ENCODE peak calls at places on chromosomes 16 and 17, in six cellular contexts. I, N, R, P, E and V are unnamed samples.

GRCh38 chr16:55703003-55704001 is 47.5 kb downstream of the SLC6A2 start:
- DNase-seq in I (peak; percentile 70), N (peak; percentile 64), R (no peak), P (no peak), E (no peak), V (no peak)

GRCh38 chr16:2883027-2883846 is at the start of gene FLYWCH2:
- DNase-seq in I (peak; percentile 98), N (peak; percentile 96), R (peak; percentile 90), P (peak; percentile 97), E (peak; percentile 97), V (peak; percentile 100)

GRCh38 chr17:3693829-3694231 is 2.1 kb downstream of the P2RX5 start:
- DNase-seq in I (no peak), N (peak; percentile 24), R (peak; percentile 91), P (no peak), E (no peak), V (no peak)

GRCh38 chr16:1174477-1175357 is 21.8 kb downstream of the CACNA1H start:
- DNase-seq in I (peak; percentile 70), N (no peak), R (no peak), P (no peak), E (no peak), V (peak; percentile 73)

GRCh38 chr17:47999612-48000011 is 28.7 kb downstream of the CDK5RAP3 start:
- DNase-seq in I (peak; percentile 43), N (no peak), R (no peak), P (no peak), E (no peak), V (no peak)

GRCh38 chr17:47850692-47851573 is at the start of gene SP6:
- DNase-seq in I (no peak), N (peak; percentile 69), R (no peak), P (peak; percentile 40), E (no peak), V (peak; percentile 87)

GRCh38 chr17:39084558-39084957 is 66.9 kb downstream of the PLXDC1 start:
- DNase-seq in I (no peak), N (no peak), R (no peak), P (no peak), E (no peak), V (no peak)

GRCh38 chr16:8537691-8538342 is 52.5 kb downstream of the TMEM114 start:
- DNase-seq in I (no peak), N (no peak), R (no peak), P (no peak), E (no peak), V (peak; percentile 73)

GRCh38 chr17:69540356-69540755 is 125.9 kb downstream of the MAP2K6 start:
- DNase-seq in I (no peak), N (no peak), R (no peak), P (no peak), E (no peak), V (no peak)
- H3K27ac ChIP-seq in I (no peak overlapping the region), N (no peak overlapping the region), R (no peak overlapping the region), P (no peak overlapping the region), E (no peak overlapping the region), V (no peak overlapping the region)

GRCh38 chr16:27235055-27235937 is 32.0 kb downstream of the KDM8 start:
- DNase-seq in I (peak; percentile 87), N (peak; percentile 41), R (peak; percentile 38), P (peak; percentile 88), E (peak; percentile 93), V (no peak)
- H3K4me3 ChIP-seq in I (no peak overlapping the region), N (no peak overlapping the region), R (no peak overlapping the region), P (no peak overlapping the region), E (no peak overlapping the region), V (no peak overlapping the region)

DNA sequence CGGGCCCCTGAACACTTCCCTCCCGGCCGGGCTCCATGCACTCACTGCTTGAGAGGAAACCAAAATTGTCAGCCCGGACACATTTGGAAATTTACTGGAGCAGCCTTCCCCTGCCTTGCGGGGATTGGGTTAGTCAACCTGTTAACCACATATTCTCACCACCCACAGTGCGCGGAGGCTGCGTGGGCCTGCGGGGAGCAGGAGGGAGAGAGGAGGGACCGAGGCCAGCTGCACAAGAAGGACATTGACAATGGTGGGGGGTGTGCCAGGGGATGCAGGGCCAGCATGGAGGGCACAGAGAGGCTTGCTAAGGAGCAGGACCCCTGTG is 52.3 kb downstream of the RBFOX3 start:
- DNase-seq in I (no peak), N (no peak), R (no peak), P (no peak), E (no peak), V (no peak)
- H3K27ac ChIP-seq in I (no peak overlapping the region), N (no peak overlapping the region), R (no peak overlapping the region), P (no peak overlapping the region), E (no peak overlapping the region), V (no peak overlapping the region)

DNA sequence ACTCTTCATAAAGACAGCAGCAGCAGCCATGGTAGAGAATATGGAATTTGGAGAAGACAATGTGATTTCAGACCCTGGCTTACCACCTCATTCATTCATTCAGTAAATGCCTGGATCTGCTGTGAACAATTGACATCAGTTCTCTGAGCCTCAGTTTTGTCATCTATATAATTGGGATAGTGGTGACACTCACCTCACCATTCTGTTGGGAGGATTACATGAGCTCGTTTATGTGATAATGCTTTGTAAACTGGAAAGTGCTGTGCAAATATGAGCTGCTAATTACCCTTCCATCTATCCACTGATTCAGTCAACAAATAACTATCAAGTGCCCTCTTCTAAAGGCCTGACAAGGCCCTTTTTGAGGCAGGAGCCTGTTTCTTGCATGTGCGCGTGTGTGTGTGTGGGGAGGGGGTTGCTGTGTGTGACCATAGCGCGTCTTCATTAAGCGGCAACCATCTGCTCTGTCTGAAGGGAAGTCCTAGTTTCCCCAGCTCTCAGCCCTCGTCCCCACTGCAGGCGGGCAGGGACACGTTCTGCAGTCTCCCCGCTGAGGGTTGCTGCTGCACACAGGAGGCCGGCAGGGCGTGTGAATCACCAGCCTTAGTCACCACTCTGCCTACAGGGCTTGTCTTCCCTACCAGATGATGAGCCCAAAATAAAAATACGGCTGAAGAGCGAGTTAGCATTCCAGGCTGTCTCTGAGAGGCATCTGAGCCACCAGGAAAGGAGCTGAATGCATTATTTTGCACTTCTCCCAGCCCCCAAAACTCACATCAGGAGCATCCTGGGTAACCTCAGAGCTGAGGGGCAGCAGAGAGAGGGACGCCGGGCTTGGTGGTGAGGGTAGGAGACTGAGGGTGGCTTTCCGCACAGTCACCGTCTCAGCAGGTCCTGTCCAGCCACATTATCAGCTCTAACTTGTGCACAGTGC is 19.9 kb downstream of the ARL4D start:
- DNase-seq in I (peak; percentile 35), N (no peak), R (no peak), P (no peak), E (peak; percentile 74), V (no peak)
- H3K4me3 ChIP-seq in I (no peak overlapping the region), N (no peak overlapping the region), R (no peak overlapping the region), P (no peak overlapping the region), E (no peak overlapping the region), V (no peak overlapping the region)

DNA sequence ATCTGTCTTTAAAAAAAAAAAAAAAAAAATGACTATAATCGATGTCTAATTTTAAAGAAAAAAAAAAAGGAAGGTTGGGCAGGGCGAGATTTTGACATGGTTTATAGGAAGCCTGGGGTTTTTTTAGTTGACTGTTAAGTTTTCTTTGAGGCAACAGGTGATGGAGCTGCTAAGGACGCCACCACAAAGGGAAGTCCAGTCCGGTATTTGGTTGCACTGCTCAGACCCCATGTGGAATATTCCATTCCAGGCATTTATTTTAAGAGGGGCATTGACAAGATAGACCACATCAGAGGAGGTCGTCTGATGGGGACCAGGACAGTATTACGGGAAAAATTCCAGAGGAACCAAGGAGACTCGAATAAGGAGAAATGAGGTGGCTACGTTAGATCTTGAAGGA is 168.4 kb downstream of the CCDC182 start:
- DNase-seq in I (no peak), N (no peak), R (no peak), P (no peak), E (no peak), V (no peak)
- H3K27ac ChIP-seq in I (no peak overlapping the region), N (no peak overlapping the region), R (no peak overlapping the region), P (no peak overlapping the region), E (no peak overlapping the region), V (no peak overlapping the region)